ENCODE peak calls at places on chromosomes 12 and 14, in seven cellular contexts. J is A172, W is ecto neural progenitor cell, R is T-helper 2 cell, P is iPS-NIHi11, O is fibroblast of lung, V is foreskin keratinocyte. F is an unnamed sample.

GRCh38 chr12:124995200-124995961 is 1.9 kb downstream of the BRI3BP start:
- DNase-seq in J (no peak), W (no peak), R (no peak), P (no peak), O (no peak), V (no peak), F (no peak)

GRCh38 chr14:74863274-74863673 is 12.7 kb downstream of the PROX2 start:
- DNase-seq in J (no peak), W (no peak), R (no peak), P (no peak), O (no peak), V (no peak), F (no peak)

GRCh38 chr14:89747146-89747545 is 207.4 kb downstream of the EFCAB11 start:
- DNase-seq in J (no peak), W (no peak), R (no peak), P (no peak), O (no peak), V (no peak), F (no peak)

GRCh38 chr14:64682173-64682710 is 22.0 kb upstream of the PLEKHG3 start:
- DNase-seq in J (no peak), W (no peak), R (no peak), P (no peak), O (peak), V (peak), F (no peak)

GRCh38 chr14:104573930-104574329 is 5.6 kb upstream of the C14orf180 start:
- DNase-seq in J (no peak), W (peak), R (no peak), P (no peak), O (no peak), V (no peak), F (no peak)

GRCh38 chr14:27387458-27387857 is 789.6 kb upstream of the NOVA1 start:
- DNase-seq in J (no peak), W (no peak), R (no peak), P (no peak), O (peak), V (no peak), F (no peak)

GRCh38 chr14:94278732-94279131 is 14.3 kb downstream of the SERPINA10 start:
- DNase-seq in J (no peak), W (no peak), R (no peak), P (no peak), O (peak), V (no peak), F (no peak)

GRCh38 chr12:54428050-54429013 is 9.3 kb upstream of the ITGA5 start:
- DNase-seq in J (peak), W (no peak), R (no peak), P (peak), O (peak), V (peak), F (peak)

GRCh38 chr12:18250313-18250916 is 10.9 kb upstream of the PIK3C2G start:
- DNase-seq in J (peak), W (no peak), R (no peak), P (peak), O (peak), V (peak), F (peak)

GRCh38 chr12:38887770-38888169 is 17.6 kb downstream of the CPNE8 start:
- DNase-seq in J (no peak), W (no peak), R (no peak), P (no peak), O (no peak), V (no peak), F (no peak)

GRCh38 chr14:73227812-73228781 is 9.2 kb upstream of the PAPLN start:
- DNase-seq in J (peak), W (peak), R (no peak), P (peak), O (peak), V (peak), F (peak)

GRCh38 chr12:49909328-49909727 is 5.6 kb upstream of the FAIM2 start:
- DNase-seq in J (no peak), W (no peak), R (no peak), P (no peak), O (no peak), V (no peak), F (no peak)

GRCh38 chr12:115638753-115639666 is 638.5 kb downstream of the MED13L start:
- DNase-seq in J (no peak), W (peak), R (no peak), P (no peak), O (no peak), V (no peak), F (no peak)

GRCh38 chr12:65830305-65830704 is 6.0 kb downstream of the HMGA2 start:
- DNase-seq in J (no peak), W (no peak), R (no peak), P (no peak), O (peak), V (no peak), F (no peak)

GRCh38 chr14:75295061-75295461 is 16.4 kb downstream of the FOS start:
- DNase-seq in J (no peak), W (peak), R (no peak), P (peak), O (peak), V (peak), F (peak)

GRCh38 chr12:92739099-92739498 is 36.3 kb downstream of the PLEKHG7 start:
- DNase-seq in J (peak), W (no peak), R (no peak), P (no peak), O (peak), V (no peak), F (no peak)

GRCh38 chr12:49388682-49389081 is 21.4 kb downstream of the SPATS2 start:
- DNase-seq in J (no peak), W (no peak), R (no peak), P (no peak), O (no peak), V (no peak), F (no peak)

GRCh38 chr14:103544627-103545218 is 15.7 kb downstream of the TRMT61A start:
- DNase-seq in J (no peak), W (no peak), R (no peak), P (no peak), O (no peak), V (no peak), F (no peak)

GRCh38 chr12:79555006-79555925 is 135.5 kb downstream of the PAWR start:
- DNase-seq in J (peak), W (no peak), R (no peak), P (no peak), O (peak), V (peak), F (peak)

GRCh38 chr14:70665448-70666363 is 24.0 kb downstream of the TTC9 start:
- DNase-seq in J (peak), W (no peak), R (no peak), P (peak), O (no peak), V (peak), F (no peak)

GRCh38 chr14:70897475-70897874 is 9.8 kb upstream of the PCNX1 start:
- DNase-seq in J (no peak), W (no peak), R (no peak), P (no peak), O (peak), V (no peak), F (no peak)

GRCh38 chr12:124415064-124415463 is 120.2 kb downstream of the RFLNA start:
- DNase-seq in J (no peak), W (no peak), R (no peak), P (no peak), O (no peak), V (no peak), F (no peak)

GRCh38 chr12:109358154-109358869 is 10.6 kb downstream of the MYO1H start:
- DNase-seq in J (no peak), W (no peak), R (no peak), P (no peak), O (no peak), V (no peak), F (no peak)

GRCh38 chr12:116533343-116534248 is 25.6 kb upstream of the MAP1LC3B2 start:
- DNase-seq in J (peak), W (peak), R (peak), P (peak), O (peak), V (peak), F (peak)

GRCh38 chr12:108616941-108617858 is 16.5 kb downstream of the SELPLG start:
- DNase-seq in J (peak), W (no peak), R (peak), P (no peak), O (peak), V (no peak), F (no peak)

GRCh38 chr14:73424453-73424852 is 33.9 kb downstream of the NUMB start:
- DNase-seq in J (no peak), W (no peak), R (no peak), P (no peak), O (no peak), V (no peak), F (no peak)

GRCh38 chr14:30915596-30915995 is 41.2 kb downstream of the COCH start:
- DNase-seq in J (no peak), W (no peak), R (no peak), P (no peak), O (no peak), V (no peak), F (no peak)

GRCh38 chr12:39294712-39295111 is 148.2 kb downstream of the KIF21A start:
- DNase-seq in J (no peak), W (no peak), R (no peak), P (no peak), O (no peak), V (no peak), F (no peak)

GRCh38 chr12:96397756-96398421 is 2.4 kb downstream of the CDK17 start:
- DNase-seq in J (no peak), W (no peak), R (no peak), P (no peak), O (peak), V (no peak), F (no peak)